ENCODE peak calls at places on chromosomes 12 and 14, in nine cellular contexts. O is psoas muscle; N is stimulated activated CD4-positive, alpha-beta T cell treated with anti-CD3 and anti-CD28 coated beads, Interleukin-4, amount 100 ng/mL, for 24 hours; E is foreskin keratinocyte; Y is NAMALWA; I is activated T-cell treated with anti-CD3 and anti-CD28 coated beads for 1 hour; D is NCI-H1105; R is fibroblast of lung; F is NCI-H510A treated with DMSO at 0.1 percent for 48 hours. Z is an unnamed sample.

GRCh38 chr14:74963178-74963704 is 7.8 kb upstream of the PGF start:
- DNase-seq in O (no peak), N (no peak), E (no peak), Y (no peak), I (no peak), D (no peak), R (no peak), F (no peak), Z (no peak)

GRCh38 chr12:15662983-15663659 is 126.1 kb downstream of the EPS8 start:
- DNase-seq in O (no peak), N (no peak), E (peak), Y (no peak), I (no peak), D (no peak), R (peak), F (no peak), Z (no peak)

GRCh38 chr14:90512332-90512951 is 115.6 kb downstream of the CALM1 start:
- DNase-seq in O (no peak), N (no peak), E (no peak), Y (no peak), I (no peak), D (no peak), R (no peak), F (no peak), Z (no peak)

GRCh38 chr14:96206461-96206860 is 1.8 kb downstream of the BDKRB2 start:
- DNase-seq in O (no peak), N (no peak), E (no peak), Y (no peak), I (no peak), D (no peak), R (no peak), F (no peak), Z (no peak)

GRCh38 chr14:87332001-87332400 is 661.0 kb downstream of the GALC start:
- DNase-seq in O (no peak), N (no peak), E (peak), Y (no peak), I (no peak), D (no peak), R (peak), F (no peak), Z (no peak)

GRCh38 chr12:1282670-1283361 is 291.8 kb downstream of the ERC1 start:
- DNase-seq in O (no peak), N (no peak), E (no peak), Y (no peak), I (no peak), D (no peak), R (no peak), F (no peak), Z (no peak)

GRCh38 chr12:30696486-30696885 is 817 bp upstream of the IPO8 start:
- DNase-seq in O (no peak), N (no peak), E (no peak), Y (no peak), I (no peak), D (no peak), R (no peak), F (no peak), Z (peak)

GRCh38 chr12:102612008-102612407 is 131.6 kb upstream of the IGF1 start:
- DNase-seq in O (no peak), N (no peak), E (no peak), Y (no peak), I (no peak), D (no peak), R (no peak), F (no peak), Z (no peak)

GRCh38 chr12:42135264-42135814 is 9.3 kb downstream of the GXYLT1 start:
- DNase-seq in O (no peak), N (no peak), E (peak), Y (no peak), I (no peak), D (no peak), R (peak), F (no peak), Z (no peak)